ENCODE peak calls at places on chromosomes 6 and 20, in seven cellular contexts. One of them, this sample, is unnamed.

GRCh38 chr6:3310710-3311109 is 52.0 kb downstream of the PSMG4 start:
- DNase-seq in Peyer's patch: no peak
- DNase-seq in prostate gland: peak
- DNase-seq in testis: no peak
- DNase-seq in H54: no peak
- DNase-seq in IMR-90: no peak
- DNase-seq in HepG2: no peak
- DNase-seq in this sample: no peak

GRCh38 chr6:36660771-36661471 is 17.6 kb upstream of the CDKN1A start:
- DNase-seq in IMR-90: no peak
- DNase-seq in prostate gland: no peak
- DNase-seq in Peyer's patch: peak
- DNase-seq in H54: no peak
- DNase-seq in HepG2: no peak
- DNase-seq in testis: peak
- DNase-seq in this sample: no peak

GRCh38 chr6:93017213-93017612 is 402.1 kb downstream of the EPHA7 start:
- DNase-seq in prostate gland: no peak
- DNase-seq in H54: no peak
- DNase-seq in HepG2: peak
- DNase-seq in Peyer's patch: no peak
- DNase-seq in testis: peak
- DNase-seq in IMR-90: no peak
- DNase-seq in this sample: no peak

GRCh38 chr6:125983246-125983945 is 2.9 kb upstream of the TRMT11 start:
- DNase-seq in testis: no peak
- DNase-seq in H54: no peak
- DNase-seq in prostate gland: no peak
- DNase-seq in Peyer's patch: no peak
- DNase-seq in IMR-90: peak
- DNase-seq in HepG2: no peak
- DNase-seq in this sample: no peak

GRCh38 chr6:33160728-33161323 is 31.4 kb downstream of the COL11A2 start:
- DNase-seq in prostate gland: peak
- DNase-seq in H54: peak
- DNase-seq in HepG2: no peak
- DNase-seq in IMR-90: peak
- DNase-seq in Peyer's patch: peak
- DNase-seq in testis: peak
- DNase-seq in this sample: peak

GRCh38 chr20:56422131-56422823 is 10.2 kb downstream of the CASS4 start:
- DNase-seq in H54: peak
- DNase-seq in testis: no peak
- DNase-seq in Peyer's patch: no peak
- DNase-seq in HepG2: peak
- DNase-seq in prostate gland: no peak
- DNase-seq in IMR-90: peak
- DNase-seq in this sample: no peak

GRCh38 chr6:88119769-88120168 is 46.4 kb downstream of the CNR1 start:
- DNase-seq in Peyer's patch: no peak
- DNase-seq in prostate gland: no peak
- DNase-seq in H54: no peak
- DNase-seq in testis: no peak
- DNase-seq in IMR-90: no peak
- DNase-seq in HepG2: peak
- DNase-seq in this sample: no peak

GRCh38 chr20:4060054-4060795 is 44.9 kb upstream of the RNF24 start:
- DNase-seq in Peyer's patch: peak
- DNase-seq in prostate gland: peak
- DNase-seq in IMR-90: no peak
- DNase-seq in testis: peak
- DNase-seq in HepG2: no peak
- DNase-seq in H54: no peak
- DNase-seq in this sample: no peak

GRCh38 chr20:59583428-59584277 is 20.7 kb upstream of the PHACTR3 start:
- DNase-seq in HepG2: no peak
- DNase-seq in H54: no peak
- DNase-seq in Peyer's patch: peak
- DNase-seq in testis: peak
- DNase-seq in IMR-90: no peak
- DNase-seq in prostate gland: no peak
- DNase-seq in this sample: no peak

GRCh38 chr20:19672498-19672897 is 85.6 kb upstream of the RIN2 start:
- DNase-seq in testis: no peak
- DNase-seq in IMR-90: no peak
- DNase-seq in prostate gland: no peak
- DNase-seq in Peyer's patch: no peak
- DNase-seq in H54: no peak
- DNase-seq in HepG2: no peak
- DNase-seq in this sample: no peak

GRCh38 chr6:498795-499231 is 107.3 kb downstream of the IRF4 start:
- DNase-seq in prostate gland: no peak
- DNase-seq in H54: no peak
- DNase-seq in IMR-90: peak
- DNase-seq in HepG2: no peak
- DNase-seq in testis: no peak
- DNase-seq in Peyer's patch: no peak
- DNase-seq in this sample: no peak

GRCh38 chr6:119832411-119832810 is 482.9 kb upstream of the MAN1A1 start:
- DNase-seq in testis: no peak
- DNase-seq in Peyer's patch: no peak
- DNase-seq in IMR-90: no peak
- DNase-seq in prostate gland: no peak
- DNase-seq in HepG2: no peak
- DNase-seq in H54: no peak
- DNase-seq in this sample: no peak

GRCh38 chr6:111566873-111567517 is 38.7 kb downstream of the TRAF3IP2 start:
- DNase-seq in IMR-90: no peak
- DNase-seq in H54: no peak
- DNase-seq in HepG2: no peak
- DNase-seq in prostate gland: no peak
- DNase-seq in testis: peak
- DNase-seq in Peyer's patch: peak
- DNase-seq in this sample: no peak

GRCh38 chr6:15063253-15063853 is 182.5 kb upstream of the JARID2 start:
- DNase-seq in HepG2: peak
- DNase-seq in IMR-90: peak
- DNase-seq in testis: peak
- DNase-seq in prostate gland: no peak
- DNase-seq in H54: no peak
- DNase-seq in Peyer's patch: peak
- DNase-seq in this sample: no peak

GRCh38 chr6:79421001-79421411 is 116.2 kb downstream of the LCA5 start:
- DNase-seq in H54: no peak
- DNase-seq in testis: no peak
- DNase-seq in HepG2: no peak
- DNase-seq in Peyer's patch: no peak
- DNase-seq in prostate gland: no peak
- DNase-seq in IMR-90: peak
- DNase-seq in this sample: no peak

GRCh38 chr6:157821342-157822033 is 1.6 kb upstream of the SNX9 start:
- DNase-seq in HepG2: no peak
- DNase-seq in prostate gland: no peak
- DNase-seq in testis: no peak
- DNase-seq in Peyer's patch: no peak
- DNase-seq in H54: no peak
- DNase-seq in IMR-90: peak
- DNase-seq in this sample: no peak

GRCh38 chr6:20696676-20697075 is 162.4 kb downstream of the CDKAL1 start:
- DNase-seq in H54: no peak
- DNase-seq in IMR-90: peak
- DNase-seq in prostate gland: no peak
- DNase-seq in testis: no peak
- DNase-seq in Peyer's patch: no peak
- DNase-seq in HepG2: no peak
- DNase-seq in this sample: no peak

GRCh38 chr6:111757342-111757741 is 115.9 kb downstream of the FYN start:
- DNase-seq in Peyer's patch: peak
- DNase-seq in IMR-90: peak
- DNase-seq in H54: peak
- DNase-seq in prostate gland: no peak
- DNase-seq in testis: no peak
- DNase-seq in HepG2: no peak
- DNase-seq in this sample: no peak

GRCh38 chr6:138869343-138869742 is 73.5 kb downstream of the ECT2L start:
- DNase-seq in prostate gland: no peak
- DNase-seq in H54: no peak
- DNase-seq in IMR-90: no peak
- DNase-seq in testis: no peak
- DNase-seq in HepG2: no peak
- DNase-seq in Peyer's patch: no peak
- DNase-seq in this sample: no peak

GRCh38 chr6:108115598-108116058 is 41.1 kb upstream of the OSTM1 start:
- DNase-seq in Peyer's patch: peak
- DNase-seq in testis: peak
- DNase-seq in prostate gland: no peak
- DNase-seq in IMR-90: peak
- DNase-seq in H54: no peak
- DNase-seq in HepG2: peak
- DNase-seq in this sample: no peak

GRCh38 chr6:1609662-1610496 is at the start of gene FOXC1:
- DNase-seq in prostate gland: peak
- DNase-seq in testis: peak
- DNase-seq in Peyer's patch: peak
- DNase-seq in H54: peak
- DNase-seq in HepG2: peak
- DNase-seq in IMR-90: peak
- DNase-seq in this sample: peak

GRCh38 chr6:166775180-166775922 is 148.3 kb upstream of the RPS6KA2 start:
- DNase-seq in HepG2: peak
- DNase-seq in prostate gland: peak
- DNase-seq in H54: peak
- DNase-seq in testis: peak
- DNase-seq in Peyer's patch: peak
- DNase-seq in IMR-90: peak
- DNase-seq in this sample: peak

GRCh38 chr6:69915346-69915745 is 49.0 kb downstream of the COL19A1 start:
- DNase-seq in testis: no peak
- DNase-seq in IMR-90: no peak
- DNase-seq in Peyer's patch: no peak
- DNase-seq in prostate gland: no peak
- DNase-seq in HepG2: no peak
- DNase-seq in H54: no peak
- DNase-seq in this sample: no peak

GRCh38 chr6:48476257-48476656 is 365.3 kb upstream of the PTCHD4 start:
- DNase-seq in testis: no peak
- DNase-seq in Peyer's patch: no peak
- DNase-seq in IMR-90: peak
- DNase-seq in H54: no peak
- DNase-seq in prostate gland: no peak
- DNase-seq in HepG2: peak
- DNase-seq in this sample: no peak

GRCh38 chr6:34340906-34341480 is 51.5 kb downstream of the NUDT3 start:
- DNase-seq in HepG2: no peak
- DNase-seq in testis: no peak
- DNase-seq in H54: no peak
- DNase-seq in IMR-90: no peak
- DNase-seq in prostate gland: no peak
- DNase-seq in Peyer's patch: no peak
- DNase-seq in this sample: no peak

DNA sequence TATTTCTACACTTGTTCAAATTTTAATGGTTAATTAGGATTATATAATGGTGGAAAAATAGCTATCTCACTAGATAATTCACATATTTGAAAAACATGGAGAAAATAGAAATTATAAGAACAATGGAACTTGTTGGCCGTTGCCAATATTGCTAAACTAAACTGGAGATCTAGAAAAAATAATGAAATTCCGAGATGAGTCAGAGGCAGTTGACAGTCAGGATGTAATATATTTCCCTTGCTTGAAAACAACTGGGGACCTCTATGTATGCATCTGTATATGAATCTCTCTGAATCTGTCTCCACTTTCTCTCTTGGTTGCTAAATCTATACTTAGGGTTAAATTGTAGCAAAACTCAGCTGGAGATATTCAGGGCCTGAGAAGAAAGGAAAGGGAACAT is 1108.2 kb upstream of the GJE1 start:
- DNase-seq in IMR-90: no peak
- DNase-seq in HepG2: no peak
- DNase-seq in Peyer's patch: no peak
- DNase-seq in prostate gland: no peak
- DNase-seq in H54: no peak
- DNase-seq in testis: no peak
- DNase-seq in this sample: no peak
- TF ChIP-seq POLR2A in IMR-90: no peak
- TF ChIP-seq POLR2A in HepG2: no peak
- TF ChIP-seq POLR2A in Peyer's patch: no peak
- TF ChIP-seq POLR2A in prostate gland: no peak
- TF ChIP-seq POLR2A in H54: no peak
- TF ChIP-seq POLR2A in testis: no peak
- TF ChIP-seq POLR2A in this sample: no peak

DNA sequence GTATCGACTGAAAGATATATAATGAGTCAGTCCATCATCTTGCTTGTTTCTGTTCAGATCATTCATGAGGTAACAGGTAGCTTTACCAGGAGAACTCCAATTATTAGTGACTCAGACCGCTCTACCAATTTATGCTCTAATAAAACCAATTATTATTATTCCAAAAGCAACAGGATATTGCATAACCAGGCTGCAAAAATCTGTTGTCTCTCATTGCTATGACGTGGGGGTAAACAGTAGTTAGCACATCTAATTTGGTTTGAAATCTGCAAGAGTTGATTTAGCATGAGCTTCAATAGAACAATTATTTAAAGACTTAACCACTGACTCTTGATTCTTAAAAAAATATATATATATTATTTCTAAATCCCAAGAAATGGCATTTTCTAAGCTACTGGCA is 90.9 kb upstream of the MAP7 start:
- DNase-seq in IMR-90: no peak
- DNase-seq in H54: no peak
- DNase-seq in Peyer's patch: no peak
- DNase-seq in prostate gland: no peak
- DNase-seq in HepG2: no peak
- DNase-seq in testis: no peak
- DNase-seq in this sample: no peak
- TF ChIP-seq POLR2A in IMR-90: no peak
- TF ChIP-seq POLR2A in H54: no peak
- TF ChIP-seq POLR2A in Peyer's patch: no peak
- TF ChIP-seq POLR2A in prostate gland: no peak
- TF ChIP-seq POLR2A in HepG2: no peak
- TF ChIP-seq POLR2A in testis: no peak
- TF ChIP-seq POLR2A in this sample: no peak

DNA sequence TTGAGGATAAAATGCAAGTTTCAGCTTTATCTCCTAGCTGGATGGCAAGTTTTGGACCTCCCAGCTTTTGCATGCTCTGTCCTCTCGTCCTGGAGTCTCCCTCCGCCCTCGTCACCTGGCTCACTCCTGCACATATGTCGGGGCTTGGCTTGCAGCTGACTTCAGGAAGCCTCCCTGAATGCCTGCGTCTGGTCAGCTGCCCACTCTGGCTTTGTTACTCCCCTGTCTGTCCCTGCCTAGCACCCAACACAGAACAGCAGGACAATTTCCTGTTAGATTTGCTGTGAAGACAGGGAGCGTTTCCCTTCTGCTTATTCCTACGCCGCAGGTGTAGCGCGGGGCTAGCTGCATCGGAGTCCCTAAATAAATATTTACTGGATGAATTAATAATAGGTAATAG is 5.4 kb downstream of the JPH2 start:
- DNase-seq in prostate gland: no peak
- DNase-seq in Peyer's patch: no peak
- DNase-seq in IMR-90: no peak
- DNase-seq in H54: no peak
- DNase-seq in testis: no peak
- DNase-seq in HepG2: no peak
- DNase-seq in this sample: no peak
- TF ChIP-seq POLR2A in prostate gland: no peak
- TF ChIP-seq POLR2A in Peyer's patch: no peak
- TF ChIP-seq POLR2A in IMR-90: no peak
- TF ChIP-seq POLR2A in H54: no peak
- TF ChIP-seq POLR2A in testis: no peak
- TF ChIP-seq POLR2A in HepG2: no peak
- TF ChIP-seq POLR2A in this sample: no peak

GRCh38 chr6:152984387-152984872 is 1.6 kb upstream of the FBXO5 start:
- DNase-seq in prostate gland: no peak
- DNase-seq in testis: no peak
- DNase-seq in Peyer's patch: no peak
- DNase-seq in H54: no peak
- DNase-seq in IMR-90: no peak
- DNase-seq in HepG2: no peak
- DNase-seq in this sample: no peak
- TF ChIP-seq POLR2A in prostate gland: no peak
- TF ChIP-seq POLR2A in testis: no peak
- TF ChIP-seq POLR2A in Peyer's patch: no peak
- TF ChIP-seq POLR2A in H54: no peak
- TF ChIP-seq POLR2A in IMR-90: no peak
- TF ChIP-seq POLR2A in HepG2: no peak
- TF ChIP-seq POLR2A in this sample: peak